ENCODE peak calls at places on chromosomes 12 and 14, in eight cellular contexts. P is BE2C, W is fibroblast of gingiva, Y is brain microvascular endothelial cell, K is T-helper 9 cell, B is epithelial cell of esophagus, Q is T-helper 1 cell, O is NCI-H2081 treated with DMSO at 0.1 percent for 48 hours. C is an unnamed sample.

GRCh38 chr14:83164016-83164415 is 1630.4 kb upstream of the SEL1L start:
- DNase-seq in P (no peak), B (peak), K (no peak), W (peak), O (no peak), Y (peak), Q (no peak), C (peak)

GRCh38 chr12:48795550-48796455 is 6.9 kb upstream of the ADCY6 start:
- DNase-seq in K (peak), O (no peak), W (peak), B (peak), P (peak), Y (peak), Q (no peak), C (peak)

GRCh38 chr12:119714614-119715267 is 46.8 kb downstream of the PRKAB1 start:
- DNase-seq in P (no peak), B (no peak), W (no peak), Q (no peak), O (no peak), K (no peak), Y (no peak), C (no peak)

GRCh38 chr14:24630087-24630871 is 3.7 kb downstream of the GZMB start:
- DNase-seq in Y (no peak), P (no peak), K (no peak), O (no peak), W (no peak), B (no peak), Q (no peak), C (no peak)

GRCh38 chr14:80100681-80101080 is 110.6 kb downstream of the DIO2 start:
- DNase-seq in Y (no peak), K (no peak), W (no peak), O (no peak), Q (no peak), B (no peak), P (no peak), C (no peak)

GRCh38 chr12:54601841-54602240 is 13.4 kb upstream of the PPP1R1A start:
- DNase-seq in K (no peak), Y (no peak), Q (no peak), B (peak), P (no peak), W (no peak), O (no peak), C (peak)

GRCh38 chr12:121132601-121133481 is at the start of gene P2RX7:
- DNase-seq in Q (no peak), K (peak), O (peak), Y (peak), B (peak), W (peak), P (peak), C (peak)

GRCh38 chr14:92568621-92569479 is 55.3 kb downstream of the RIN3 start:
- DNase-seq in K (no peak), Y (no peak), P (peak), W (no peak), Q (no peak), O (no peak), B (no peak), C (no peak)

GRCh38 chr14:100298551-100299237 is 7.5 kb downstream of the SLC25A29 start:
- DNase-seq in W (no peak), K (no peak), Q (no peak), Y (no peak), B (no peak), O (no peak), P (no peak), C (no peak)

GRCh38 chr14:102933618-102934231 is 11.3 kb downstream of the AMN start:
- DNase-seq in W (no peak), P (no peak), Y (no peak), Q (no peak), K (no peak), B (no peak), O (no peak), C (no peak)

GRCh38 chr14:90675399-90675798 is 140.8 kb downstream of the TTC7B start:
- DNase-seq in W (peak), P (peak), O (no peak), B (no peak), Y (peak), Q (no peak), K (no peak), C (no peak)

GRCh38 chr12:27554421-27555186 is 30.6 kb downstream of the PPFIBP1 start:
- DNase-seq in B (peak), W (peak), P (no peak), K (no peak), O (no peak), Q (no peak), Y (peak), C (peak)

GRCh38 chr12:79549531-79550271 is 141.1 kb downstream of the PAWR start:
- DNase-seq in Y (peak), O (no peak), K (no peak), Q (no peak), B (no peak), W (no peak), P (no peak), C (no peak)

GRCh38 chr14:74480051-74480450 is 13.1 kb downstream of the NPC2 start:
- DNase-seq in P (no peak), K (no peak), Y (no peak), B (no peak), O (no peak), Q (no peak), W (no peak), C (no peak)

GRCh38 chr14:61188196-61188595 is 92.9 kb downstream of the TMEM30B start:
- DNase-seq in O (no peak), B (no peak), Y (peak), P (no peak), Q (no peak), K (no peak), W (peak), C (no peak)

GRCh38 chr12:14111230-14111865 is 129.9 kb upstream of the GRIN2B start:
- DNase-seq in O (no peak), K (no peak), Y (no peak), B (peak), P (peak), W (no peak), Q (no peak), C (peak)

GRCh38 chr12:10454531-10454930 is 1.4 kb upstream of the KLRC1 start:
- DNase-seq in K (no peak), O (no peak), B (peak), W (no peak), Q (no peak), Y (no peak), P (no peak), C (no peak)